ENCODE peak calls at places on chromosomes 7 and 10, in eight cellular contexts. H, A, Y, X, G, B, Z and U are unnamed samples.

GRCh38 chr10:29880856-29881255 is 178.5 kb downstream of the JCAD start:
- DNase-seq in B (no peak), H (no peak), G (no peak), X (no peak), Z (peak; percentile 30), Y (no peak), A (no peak), U (no peak)

GRCh38 chr7:78939669-78940068 is 513.8 kb downstream of the MAGI2 start:
- DNase-seq in X (no peak), B (no peak), Y (no peak), A (no peak), Z (no peak), G (no peak), H (no peak), U (no peak)

GRCh38 chr10:110794808-110795207 is 76.9 kb upstream of the PDCD4 start:
- DNase-seq in X (peak; percentile 87), H (peak; percentile 72), G (no peak), A (peak; percentile 73), Y (no peak), Z (peak; percentile 89), B (no peak), U (no peak)

GRCh38 chr10:21314234-21314633 is 211.2 kb downstream of the SKIDA1 start:
- DNase-seq in H (peak; percentile 44), G (no peak), X (no peak), Z (no peak), A (no peak), B (no peak), Y (no peak), U (no peak)

GRCh38 chr10:78443900-78444571 is 410.4 kb downstream of the RPS24 start:
- DNase-seq in B (no peak), H (no peak), G (no peak), A (no peak), Y (no peak), Z (no peak), X (no peak), U (no peak)

GRCh38 chr7:138259675-138260074 is 183.4 kb downstream of the AKR1D1 start:
- DNase-seq in A (no peak), B (no peak), Z (no peak), G (no peak), X (no peak), H (no peak), Y (no peak), U (no peak)

GRCh38 chr7:767580-767940 is 40.5 kb upstream of the PRKAR1B start:
- DNase-seq in H (no peak), Z (no peak), A (no peak), Y (peak; percentile 80), B (no peak), X (peak; percentile 79), G (no peak), U (no peak)

GRCh38 chr7:36875794-36876193 is 151.5 kb upstream of the AOAH start:
- DNase-seq in Y (no peak), H (peak; percentile 21), B (no peak), G (no peak), X (no peak), Z (no peak), A (no peak), U (no peak)

GRCh38 chr7:8515786-8516185 is 82.4 kb downstream of the NXPH1 start:
- DNase-seq in A (no peak), Y (no peak), G (no peak), B (no peak), Z (no peak), H (no peak), X (no peak), U (no peak)

GRCh38 chr7:138854115-138854645 is 56.2 kb upstream of the ATP6V0A4 start:
- DNase-seq in A (no peak), X (no peak), H (no peak), Y (peak; percentile 29), G (no peak), Z (no peak), B (no peak), U (no peak)

DNA sequence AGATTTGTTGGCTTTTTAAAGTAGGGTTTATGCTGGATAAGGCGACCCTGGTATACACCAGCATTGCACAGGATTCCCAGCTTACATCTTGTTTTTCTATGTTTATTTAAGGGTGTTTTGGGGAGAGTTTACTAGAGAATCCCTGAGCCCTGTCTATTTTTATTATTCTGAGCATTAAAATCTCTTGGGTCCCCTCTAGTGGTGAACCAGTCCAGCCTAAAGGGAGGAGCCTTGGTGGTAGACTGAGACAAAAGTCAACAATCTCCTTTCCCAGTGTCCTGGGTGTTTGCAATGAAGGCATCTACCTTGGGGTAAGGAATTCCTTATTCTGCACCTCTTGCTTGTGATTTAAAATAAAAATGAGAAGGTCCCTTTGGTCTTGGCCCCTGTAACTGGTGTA is 38.2 kb downstream of the ANTXRL start:
- DNase-seq in H (no peak), B (peak; percentile 8), Z (no peak), Y (no peak), G (no peak), X (no peak), A (no peak), U (no peak)
- H3K4me3 ChIP-seq in H (no peak overlapping the region), B (no peak overlapping the region), Z (no peak overlapping the region), Y (no peak overlapping the region), G (no peak overlapping the region), X (no peak overlapping the region), A (no peak overlapping the region), U (no peak overlapping the region)

GRCh38 chr10:7193369-7193768 is 217.5 kb downstream of the SFMBT2 start:
- DNase-seq in X (no peak), B (no peak), H (no peak), Z (no peak), G (no peak), A (no peak), Y (no peak), U (no peak)

GRCh38 chr10:7199152-7199760 is 211.6 kb downstream of the SFMBT2 start:
- DNase-seq in H (no peak), Y (no peak), X (no peak), Z (no peak), A (no peak), B (no peak), G (no peak), U (no peak)

GRCh38 chr10:7194571-7194970 is 216.3 kb downstream of the SFMBT2 start:
- DNase-seq in H (no peak), Y (no peak), A (no peak), X (no peak), B (no peak), G (no peak), Z (no peak), U (no peak)

GRCh38 chr10:7195118-7195517 is 215.7 kb downstream of the SFMBT2 start:
- DNase-seq in G (no peak), H (no peak), X (no peak), B (no peak), Z (no peak), Y (no peak), A (no peak), U (no peak)

DNA sequence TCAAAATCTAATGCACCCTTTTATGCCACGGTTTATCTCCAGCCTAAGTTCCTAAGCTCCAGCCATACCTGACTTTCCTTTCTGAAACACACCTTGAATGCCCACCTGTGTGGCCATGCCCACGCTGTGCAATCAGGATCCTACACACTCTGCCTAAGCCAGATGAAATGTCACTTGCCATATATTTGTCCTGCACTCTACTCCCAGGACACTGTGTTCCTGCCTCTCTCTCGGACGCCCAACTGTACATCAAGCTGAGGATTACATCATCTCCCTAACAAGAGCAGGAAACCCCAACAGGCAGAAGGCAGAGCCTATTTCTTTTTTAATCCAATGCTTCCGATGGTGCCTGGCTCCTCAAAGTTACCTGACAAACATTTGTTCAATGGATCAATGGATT is 214.6 kb downstream of the SFMBT2 start:
- DNase-seq in Z (no peak), B (no peak), Y (no peak), X (no peak), H (no peak), G (no peak), A (no peak), U (no peak)
- H3K36me3 ChIP-seq in Z (peaks cover 88% of the 10 kb centered on the region), B (peaks cover 18% of the 10 kb centered on the region), Y (no peaks in the 10 kb centered on the region), X (peaks cover 36% of the 10 kb centered on the region), H (no peaks in the 10 kb centered on the region), G (no peaks in the 10 kb centered on the region), A (peaks cover 95% of the 10 kb centered on the region), U (peaks cover 29% of the 10 kb centered on the region)

GRCh38 chr10:112962343-112962742 is 12.3 kb downstream of the TCF7L2 start:
- DNase-seq in H (no peak), Y (no peak), X (no peak), B (no peak), Z (no peak), G (no peak), A (no peak), U (no peak)

GRCh38 chr10:112966191-112966855 is 16.3 kb downstream of the TCF7L2 start:
- DNase-seq in X (peak; percentile 34), H (no peak), Z (no peak), B (no peak), A (no peak), G (no peak), Y (no peak), U (no peak)

GRCh38 chr10:112967200-112967599 is 17.2 kb downstream of the TCF7L2 start:
- DNase-seq in A (no peak), G (no peak), Y (no peak), H (no peak), Z (no peak), B (no peak), X (no peak), U (no peak)

GRCh38 chr10:112963835-112964234 is 13.8 kb downstream of the TCF7L2 start:
- DNase-seq in H (no peak), X (no peak), G (no peak), Y (no peak), Z (no peak), B (no peak), A (no peak), U (no peak)

GRCh38 chr10:112964482-112964881 is 14.4 kb downstream of the TCF7L2 start:
- DNase-seq in Y (no peak), B (no peak), A (no peak), H (no peak), G (no peak), Z (no peak), X (no peak), U (no peak)
- H3K27me3 ChIP-seq in Y (no peaks in the 10 kb centered on the region), B (no peaks in the 10 kb centered on the region), A (no peaks in the 10 kb centered on the region), H (no peaks in the 10 kb centered on the region), G (no peaks in the 10 kb centered on the region), Z (no peaks in the 10 kb centered on the region), X (no peaks in the 10 kb centered on the region), U (no peaks in the 10 kb centered on the region)

GRCh38 chr10:52232561-52233350 is 81.3 kb upstream of the DKK1 start:
- DNase-seq in Z (no peak), X (no peak), A (no peak), B (no peak), Y (no peak), H (no peak), G (no peak), U (no peak)
- H3K4me3 ChIP-seq in Z (peak overlapping the region; percentile 26), X (peak overlapping the region; percentile 33), A (peak overlapping the region; percentile 55), B (no peak overlapping the region), Y (peak overlapping the region; percentile 31), H (no peak overlapping the region), G (peak overlapping the region; percentile 59), U (peak overlapping the region; percentile 31)

GRCh38 chr10:102150970-102151773 is 1.0 kb upstream of the NOLC1 start:
- DNase-seq in H (no peak), B (no peak), G (no peak), Y (no peak), Z (no peak), X (no peak), A (no peak), U (no peak)
- H3K36me3 ChIP-seq in H (peaks cover 68% of the 10 kb centered on the region), B (peaks cover 13% of the 10 kb centered on the region), G (peaks cover 12% of the 10 kb centered on the region), Y (peaks cover 4% of the 10 kb centered on the region), Z (peaks cover 57% of the 10 kb centered on the region), X (peaks cover 82% of the 10 kb centered on the region), A (peaks cover 51% of the 10 kb centered on the region), U (peaks cover 70% of the 10 kb centered on the region)